ENCODE peak calls at places on chromosome 19, in seven cellular contexts. G, R, V, X, O, F and D are unnamed samples.

GRCh38 chr19:18278521-18279265 is 2.7 kb downstream of the JUND start:
- DNase-seq in G (peak), F (peak), R (no peak), X (no peak), O (no peak), V (no peak), D (no peak)

GRCh38 chr19:34482380-34483250 is 1.1 kb downstream of the WTIP start:
- DNase-seq in R (peak), V (no peak), F (peak), O (peak), G (no peak), X (peak), D (peak)

GRCh38 chr19:15318241-15318691 is 14.1 kb downstream of the BRD4 start:
- DNase-seq in G (no peak), O (no peak), V (no peak), F (peak), R (no peak), X (no peak), D (no peak)

GRCh38 chr19:18017275-18018083 is 9.5 kb downstream of the ARRDC2 start:
- DNase-seq in R (no peak), G (no peak), X (no peak), V (peak), F (no peak), O (no peak), D (no peak)

GRCh38 chr19:35556025-35556590 is 7.3 kb downstream of the ATP4A start:
- DNase-seq in G (no peak), F (no peak), V (no peak), R (no peak), O (no peak), X (no peak), D (no peak)

GRCh38 chr19:17358395-17358794 is 18.7 kb downstream of the PLVAP start:
- DNase-seq in O (no peak), V (no peak), X (peak), R (no peak), G (no peak), F (no peak), D (no peak)

GRCh38 chr19:30645946-30646577 is 273.9 kb downstream of the ZNF536 start:
- DNase-seq in V (no peak), R (no peak), F (no peak), X (no peak), O (no peak), G (no peak), D (no peak)

GRCh38 chr19:7729831-7730285 is 2.1 kb downstream of the CLEC4G start:
- DNase-seq in V (no peak), F (no peak), G (no peak), R (no peak), X (no peak), O (no peak), D (no peak)

GRCh38 chr19:5680083-5680436 is 256 bp downstream of the MICOS13 start:
- DNase-seq in X (no peak), F (no peak), O (no peak), R (peak), G (no peak), V (no peak), D (no peak)

GRCh38 chr19:45881909-45882528 is 3.9 kb downstream of the IRF2BP1 start:
- DNase-seq in R (peak), F (no peak), V (no peak), X (no peak), G (no peak), O (no peak), D (peak)

GRCh38 chr19:40549007-40549708 is 27.5 kb upstream of the SHKBP1 start:
- DNase-seq in F (peak), R (peak), V (no peak), X (peak), G (peak), O (peak), D (peak)

GRCh38 chr19:46320559-46320958 is 23.7 kb downstream of the HIF3A start:
- DNase-seq in G (no peak), F (no peak), R (no peak), X (no peak), O (no peak), V (no peak), D (no peak)

GRCh38 chr19:34348899-34349487 is 16.0 kb upstream of the GPI start:
- DNase-seq in V (no peak), O (no peak), X (no peak), G (no peak), F (no peak), R (no peak), D (no peak)

GRCh38 chr19:55939206-55939605 is 7.1 kb upstream of the NLRP13 start:
- DNase-seq in G (no peak), V (no peak), X (no peak), O (no peak), F (no peak), R (no peak), D (no peak)

GRCh38 chr19:57888494-57889231 is at the start of gene ZNF814:
- DNase-seq in X (peak), V (peak), G (peak), O (peak), R (peak), F (peak), D (peak)

GRCh38 chr19:48325265-48325910 is at the start of gene EMP3:
- DNase-seq in G (peak), F (peak), R (peak), O (peak), X (peak), V (no peak), D (no peak)

GRCh38 chr19:50384685-50385535 is 763 bp downstream of the POLD1 start:
- DNase-seq in X (peak), O (no peak), V (no peak), G (no peak), R (no peak), F (peak), D (no peak)

GRCh38 chr19:35856546-35857149 is at the start of gene KIRREL2:
- DNase-seq in R (peak), V (no peak), G (no peak), F (no peak), O (peak), X (peak), D (peak)

GRCh38 chr19:7539827-7540425 is 4.4 kb downstream of the PNPLA6 start:
- DNase-seq in G (no peak), R (no peak), O (no peak), V (no peak), X (no peak), F (no peak), D (no peak)

GRCh38 chr19:19191920-19192882 is at the start of the genes BORCS8 and RFXANK:
- DNase-seq in X (peak), V (peak), F (peak), R (peak), O (peak), G (peak), D (peak)

GRCh38 chr19:29771708-29772415 is 39.9 kb upstream of the CCNE1 start:
- DNase-seq in R (peak), O (peak), G (peak), V (peak), F (peak), X (peak), D (peak)

GRCh38 chr19:29664753-29665214 is 477 bp upstream of the PLEKHF1 start:
- DNase-seq in V (no peak), X (no peak), O (no peak), F (no peak), G (no peak), R (no peak), D (no peak)

GRCh38 chr19:2618611-2619010 is 83.9 kb downstream of the GNG7 start:
- DNase-seq in X (peak), V (no peak), G (peak), F (peak), O (no peak), R (no peak), D (no peak)

GRCh38 chr19:29206453-29206852 is 6.5 kb downstream of the UQCRFS1 start:
- DNase-seq in X (no peak), O (no peak), V (no peak), R (no peak), G (no peak), F (no peak), D (no peak)

GRCh38 chr19:55683449-55684261 is 8.6 kb downstream of the EPN1 start:
- DNase-seq in V (no peak), F (no peak), R (peak), X (no peak), O (no peak), G (no peak), D (no peak)

GRCh38 chr19:38733493-38734175 is 10.6 kb downstream of the CAPN12 start:
- DNase-seq in F (no peak), V (no peak), G (no peak), O (no peak), R (peak), X (peak), D (no peak)

GRCh38 chr19:49362048-49362925 is at the start of gene TEAD2:
- DNase-seq in G (no peak), R (peak), O (peak), V (no peak), F (peak), X (peak), D (peak)

GRCh38 chr19:18445252-18445948 is 7.5 kb upstream of the ISYNA1 start:
- DNase-seq in F (no peak), R (no peak), V (no peak), X (no peak), O (no peak), G (no peak), D (no peak)

GRCh38 chr19:29812080-29812880 is 489 bp downstream of the CCNE1 start:
- DNase-seq in F (no peak), X (peak), O (no peak), G (no peak), R (peak), V (no peak), D (peak)

GRCh38 chr19:49690656-49691242 is at the start of gene CPT1C:
- DNase-seq in F (peak), G (peak), R (peak), O (peak), X (peak), V (peak), D (peak)

GRCh38 chr19:49056101-49056901 is 1.2 kb downstream of the CGB7 start:
- DNase-seq in F (peak), G (peak), R (peak), O (peak), X (peak), V (no peak), D (peak)

GRCh38 chr19:8456064-8456463 is 11.3 kb downstream of the HNRNPM start:
- DNase-seq in X (peak), V (no peak), R (no peak), F (no peak), G (no peak), O (no peak), D (no peak)

GRCh38 chr19:55640043-55640576 is 692 bp upstream of the ZNF580 start:
- DNase-seq in F (peak), X (peak), O (no peak), V (no peak), R (no peak), G (peak), D (no peak)

GRCh38 chr19:47541507-47541906 is 26.6 kb upstream of the NAPA start:
- DNase-seq in V (no peak), X (no peak), R (no peak), G (no peak), O (no peak), F (no peak), D (no peak)